ENCODE peak calls at places on chromosomes 16 and 17, in seven cellular contexts. Q, F, M, T, N, P and K are unnamed samples.

GRCh38 chr16:72042157-72042660 is 12.1 kb upstream of the HP start:
- DNase-seq in Q (no peak), F (no peak), M (no peak), T (no peak), N (peak; percentile 76), P (no peak), K (no peak)

GRCh38 chr17:39641883-39642282 is 4.9 kb downstream of the STARD3 start:
- DNase-seq in Q (no peak), F (no peak), M (no peak), T (no peak), N (no peak), P (no peak), K (no peak)

GRCh38 chr17:835263-835662 is 53.1 kb downstream of the MRM3 start:
- DNase-seq in Q (no peak), F (no peak), M (peak; percentile 46), T (no peak), N (peak; percentile 84), P (peak; percentile 90), K (peak; percentile 52)

GRCh38 chr17:30600830-30601494 is 123.8 kb downstream of the GOSR1 start:
- DNase-seq in Q (peak; percentile 22), F (no peak), M (peak; percentile 58), T (no peak), N (no peak), P (peak; percentile 49), K (peak; percentile 32)

GRCh38 chr17:21193031-21193430 is 20.9 kb downstream of the TMEM11 start:
- DNase-seq in Q (no peak), F (no peak), M (no peak), T (no peak), N (no peak), P (no peak), K (no peak)

GRCh38 chr17:76199466-76199865 is 40.8 kb downstream of the RNF157 start:
- DNase-seq in Q (no peak), F (no peak), M (no peak), T (no peak), N (no peak), P (no peak), K (no peak)

GRCh38 chr17:78838574-78839005 is 2.0 kb downstream of the USP36 start:
- DNase-seq in Q (no peak), F (peak; percentile 52), M (no peak), T (no peak), N (no peak), P (no peak), K (no peak)

GRCh38 chr16:84308120-84308519 is 13.4 kb downstream of the WFDC1 start:
- DNase-seq in Q (peak; percentile 41), F (peak; percentile 73), M (peak; percentile 88), T (peak; percentile 34), N (no peak), P (peak; percentile 75), K (peak; percentile 87)

GRCh38 chr17:58587713-58588117 is 73.3 kb upstream of the MTMR4 start:
- DNase-seq in Q (peak; percentile 31), F (peak; percentile 53), M (peak; percentile 74), T (peak; percentile 40), N (no peak), P (peak; percentile 83), K (peak; percentile 29)

GRCh38 chr17:67111327-67111726 is 67.0 kb downstream of the CACNG1 start:
- DNase-seq in Q (no peak), F (no peak), M (no peak), T (no peak), N (no peak), P (peak; percentile 10), K (no peak)
- H3K36me3 ChIP-seq in Q (no peaks in the 10 kb centered on the region), F (peaks cover 11% of the 10 kb centered on the region), M (peaks cover 11% of the 10 kb centered on the region), T (no peaks in the 10 kb centered on the region), N (peaks cover 7% of the 10 kb centered on the region), P (peaks cover 5% of the 10 kb centered on the region), K (peaks cover 58% of the 10 kb centered on the region)

GRCh38 chr17:15910791-15911190 is 34.1 kb upstream of the ADORA2B start:
- DNase-seq in Q (no peak), F (no peak), M (no peak), T (no peak), N (no peak), P (no peak), K (no peak)

GRCh38 chr17:15907290-15907689 is 37.6 kb upstream of the ADORA2B start:
- DNase-seq in Q (no peak), F (no peak), M (no peak), T (no peak), N (no peak), P (no peak), K (no peak)

GRCh38 chr17:15908378-15908777 is 36.6 kb upstream of the ADORA2B start:
- DNase-seq in Q (no peak), F (no peak), M (no peak), T (no peak), N (no peak), P (no peak), K (no peak)

GRCh38 chr17:15912416-15912955 is 32.4 kb upstream of the ADORA2B start:
- DNase-seq in Q (no peak), F (no peak), M (no peak), T (no peak), N (no peak), P (no peak), K (no peak)

DNA sequence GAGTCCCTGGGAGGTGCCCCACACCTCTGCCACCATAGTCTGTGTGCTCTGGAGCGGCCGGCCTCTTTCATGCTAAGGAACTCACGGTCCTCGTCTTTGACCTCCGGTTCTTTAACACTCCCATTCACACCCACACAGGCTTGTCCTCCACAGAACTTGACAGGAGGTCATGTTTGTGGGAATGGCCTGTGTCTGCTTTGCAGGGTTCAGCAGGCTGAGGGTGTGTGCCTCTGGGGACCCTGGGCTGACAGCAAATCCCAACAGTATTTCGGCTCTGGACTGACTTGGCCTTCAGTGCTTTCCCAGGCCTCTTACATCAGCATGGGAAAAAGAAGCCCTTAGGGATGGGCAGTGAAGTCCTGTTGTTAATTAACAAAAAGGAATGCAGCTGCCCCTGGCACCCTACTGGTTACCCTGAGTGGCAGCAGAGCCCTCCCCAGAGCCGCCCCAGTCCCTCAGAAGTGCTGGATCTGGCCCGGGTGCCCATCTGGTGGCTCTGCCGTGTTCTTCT is 35.4 kb upstream of the ADORA2B start:
- DNase-seq in Q (no peak), F (no peak), M (peak; percentile 23), T (peak; percentile 63), N (no peak), P (peak; percentile 31), K (no peak)
- H3K4me3 ChIP-seq in Q (no peak overlapping the region), F (no peak overlapping the region), M (no peak overlapping the region), T (no peak overlapping the region), N (no peak overlapping the region), P (no peak overlapping the region), K (no peak overlapping the region)

GRCh38 chr17:7852262-7852670 is 2.6 kb upstream of the TMEM88 start:
- DNase-seq in Q (peak; percentile 67), F (no peak), M (no peak), T (peak; percentile 12), N (no peak), P (no peak), K (peak; percentile 69)

GRCh38 chr17:7852919-7853692 is 1.8 kb upstream of the TMEM88 start:
- DNase-seq in Q (peak; percentile 51), F (no peak), M (peak; percentile 56), T (no peak), N (no peak), P (peak; percentile 55), K (no peak)

GRCh38 chr17:7854078-7854777 is 638 bp upstream of the TMEM88 start:
- DNase-seq in Q (peak; percentile 52), F (no peak), M (peak; percentile 59), T (peak; percentile 13), N (peak; percentile 19), P (no peak), K (no peak)

GRCh38 chr17:7854851-7855642 is at the start of gene TMEM88:
- DNase-seq in Q (peak; percentile 47), F (peak; percentile 64), M (peak; percentile 96), T (peak; percentile 53), N (no peak), P (peak; percentile 88), K (no peak)

DNA sequence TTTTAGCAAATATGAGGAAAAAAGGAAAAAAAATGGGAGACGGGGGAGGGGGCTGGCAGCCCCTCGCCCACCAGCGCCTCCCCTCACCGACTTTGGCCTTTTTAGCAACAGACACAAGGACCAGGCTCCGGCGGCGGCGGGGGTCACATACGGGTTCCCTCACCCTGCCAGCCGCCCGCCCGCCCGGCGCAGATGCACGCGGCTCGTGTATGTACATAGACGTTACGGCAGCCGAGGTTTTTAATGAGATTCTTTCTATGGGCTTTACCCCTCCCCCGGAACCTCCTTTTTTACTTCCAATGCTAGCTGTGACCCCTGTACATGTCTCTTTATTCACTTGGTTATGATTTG is 1.2 kb upstream of the TMEM88 start:
- DNase-seq in Q (peak; percentile 51), F (no peak), M (peak; percentile 65), T (no peak), N (no peak), P (peak; percentile 48), K (no peak)
- H3K36me3 ChIP-seq in Q (no peaks in the 10 kb centered on the region), F (peaks cover 15% of the 10 kb centered on the region), M (peaks cover 9% of the 10 kb centered on the region), T (no peaks in the 10 kb centered on the region), N (no peaks in the 10 kb centered on the region), P (no peaks in the 10 kb centered on the region), K (peaks cover 28% of the 10 kb centered on the region)

GRCh38 chr16:4687946-4688673 is 5.3 kb upstream of the NUDT16L1 start:
- DNase-seq in Q (no peak), F (no peak), M (no peak), T (no peak), N (no peak), P (no peak), K (peak; percentile 65)
- H3K4me3 ChIP-seq in Q (no peak overlapping the region), F (no peak overlapping the region), M (no peak overlapping the region), T (no peak overlapping the region), N (no peak overlapping the region), P (no peak overlapping the region), K (no peak overlapping the region)

GRCh38 chr16:2769675-2770056 is 7.4 kb downstream of the ELOB start:
- DNase-seq in Q (peak; percentile 27), F (peak; percentile 90), M (no peak), T (no peak), N (peak; percentile 64), P (no peak), K (no peak)
- H3K36me3 ChIP-seq in Q (no peaks in the 10 kb centered on the region), F (peaks cover 7% of the 10 kb centered on the region), M (peaks cover 4% of the 10 kb centered on the region), T (peaks cover 37% of the 10 kb centered on the region), N (peaks cover 14% of the 10 kb centered on the region), P (peaks cover 52% of the 10 kb centered on the region), K (peaks cover 70% of the 10 kb centered on the region)